ENCODE peak calls at places on chromosome 2, in nine cellular contexts. B is RCC 7860; E is iris pigment epithelial cell; V is NCI-H2081; I is Calu3; P is ELR; U is activated CD8-positive, alpha-beta memory T cell treated with anti-CD3 and anti-CD28 coated beads for 1 hour; Q is colonic mucosa; O is fibroblast of mammary gland. M is an unnamed sample.

GRCh38 chr2:169323841-169324240 is 38.5 kb downstream of the LRP2 start:
- DNase-seq in P (no peak), Q (no peak), I (no peak), E (no peak), O (no peak), U (no peak), V (no peak), B (no peak), M (no peak)

GRCh38 chr2:225399509-225399908 is at the start of gene NYAP2:
- DNase-seq in O (no peak), Q (no peak), B (no peak), V (peak), E (no peak), U (no peak), I (no peak), P (no peak), M (no peak)

GRCh38 chr2:212548459-212548815 is 9.8 kb upstream of the ERBB4 start:
- DNase-seq in O (peak), E (peak), P (peak), I (peak), B (peak), Q (no peak), U (no peak), V (peak), M (peak)

GRCh38 chr2:190653231-190653630 is 4.3 kb downstream of the NAB1 start:
- DNase-seq in Q (no peak), O (no peak), U (no peak), E (peak), V (no peak), P (no peak), I (no peak), B (no peak), M (no peak)

GRCh38 chr2:218849721-218850120 is 9.9 kb upstream of the WNT6 start:
- DNase-seq in O (no peak), B (peak), I (peak), U (no peak), V (no peak), Q (no peak), P (peak), E (no peak), M (peak)

GRCh38 chr2:46615555-46616487 is 136.5 kb downstream of the TMEM247 start:
- DNase-seq in E (peak), V (peak), Q (peak), U (no peak), I (no peak), P (peak), O (no peak), B (no peak), M (no peak)

GRCh38 chr2:8435608-8436007 is 246.2 kb upstream of the ID2 start:
- DNase-seq in I (no peak), B (no peak), P (no peak), U (no peak), Q (no peak), E (no peak), V (no peak), O (peak), M (no peak)

GRCh38 chr2:237431856-237432255 is 17.9 kb upstream of the COL6A3 start:
- DNase-seq in O (peak), V (no peak), Q (no peak), E (no peak), B (no peak), I (no peak), U (no peak), P (peak), M (no peak)

GRCh38 chr2:164745012-164745797 is 96.4 kb downstream of the COBLL1 start:
- DNase-seq in Q (no peak), U (no peak), B (no peak), P (no peak), V (no peak), O (no peak), E (peak), I (no peak), M (peak)

GRCh38 chr2:142095647-142096046 is 35.2 kb downstream of the LRP1B start:
- DNase-seq in P (no peak), B (no peak), E (no peak), Q (no peak), O (no peak), I (no peak), V (no peak), U (no peak), M (no peak)

GRCh38 chr2:50513724-50514123 is 518.2 kb downstream of the NRXN1 start:
- DNase-seq in O (no peak), U (no peak), Q (no peak), I (no peak), E (no peak), B (no peak), V (no peak), P (no peak), M (no peak)

GRCh38 chr2:23649285-23649684 is 264.3 kb downstream of the KLHL29 start:
- DNase-seq in E (no peak), B (peak), V (no peak), Q (no peak), I (no peak), U (no peak), O (no peak), P (no peak), M (no peak)

GRCh38 chr2:64455545-64455944 is 1.6 kb downstream of the LGALSL start:
- DNase-seq in O (no peak), V (no peak), I (no peak), U (no peak), B (no peak), E (no peak), Q (no peak), P (peak), M (peak)

M was measured in M059J.